ENCODE peak calls at places on chromosomes 12 and 14, in six cellular contexts. P is NCI-H460, E is COR-L47, R is cardiac fibroblast, G is GM10248, N is prostate gland. M is an unnamed sample.

GRCh38 chr14:30710870-30711269 is 88.8 kb downstream of the SCFD1 start:
- DNase-seq in P (no peak), E (no peak), R (peak; percentile 32), G (no peak), N (no peak), M (no peak)

GRCh38 chr14:94010625-94011024 is 13.5 kb downstream of the CCDC197 start:
- DNase-seq in P (no peak), E (no peak), R (no peak), G (no peak), N (no peak), M (no peak)

GRCh38 chr12:60394680-60395079 is 798.9 kb downstream of the SLC16A7 start:
- DNase-seq in P (no peak), E (no peak), R (peak; percentile 76), G (no peak), N (no peak), M (no peak)

GRCh38 chr12:21659383-21659782 is 1.7 kb upstream of the LDHB start:
- DNase-seq in P (no peak), E (no peak), R (no peak), G (no peak), N (no peak), M (no peak)

GRCh38 chr12:49345048-49345839 is 1.4 kb upstream of the DNAJC22 start:
- DNase-seq in P (no peak), E (peak; percentile 42), R (no peak), G (peak; percentile 72), N (no peak), M (no peak)

GRCh38 chr14:75522224-75522764 is at the start of gene BATF:
- DNase-seq in P (no peak), E (no peak), R (peak; percentile 39), G (peak; percentile 77), N (no peak), M (no peak)

GRCh38 chr14:96949594-96949993 is 152.4 kb downstream of the VRK1 start:
- DNase-seq in P (no peak), E (no peak), R (no peak), G (no peak), N (no peak), M (no peak)

GRCh38 chr14:104377256-104377655 is 202.3 kb upstream of the C14orf180 start:
- DNase-seq in P (no peak), E (no peak), R (no peak), G (no peak), N (no peak), M (no peak)

GRCh38 chr12:50545213-50545612 is 40.4 kb downstream of the DIP2B start:
- DNase-seq in P (no peak), E (no peak), R (no peak), G (no peak), N (no peak), M (no peak)

GRCh38 chr12:1917172-1918070 is 1.0 kb downstream of the CACNA2D4 start:
- DNase-seq in P (no peak), E (no peak), R (no peak), G (peak; percentile 15), N (no peak), M (no peak)

GRCh38 chr14:92665699-92666110 is 82.7 kb downstream of the LGMN start:
- DNase-seq in P (no peak), E (no peak), R (no peak), G (no peak), N (no peak), M (no peak)

GRCh38 chr12:122865268-122866231 is 30.3 kb downstream of the HIP1R start:
- DNase-seq in P (peak; percentile 32), E (no peak), R (no peak), G (no peak), N (no peak), M (no peak)

M was measured in LoVo.